ENCODE peak calls at places on chromosomes 4 and X, in five cellular contexts. U, Z, F, A and R are unnamed samples.

GRCh38 chr4:93835929-93836328 is 7.4 kb downstream of the ATOH1 start:
- DNase-seq in U (no peak), Z (no peak), F (no peak), A (no peak), R (no peak)

GRCh38 chr4:142801966-142802365 is 44.1 kb downstream of the INPP4B start:
- DNase-seq in U (no peak), Z (no peak), F (no peak), A (no peak), R (no peak)

GRCh38 chrX:111648802-111649201 is 32.2 kb upstream of the ALG13 start:
- DNase-seq in U (no peak), Z (no peak), F (no peak), A (no peak), R (no peak)

GRCh38 chrX:12779534-12779933 is 11.7 kb upstream of the PRPS2 start:
- DNase-seq in U (no peak), Z (no peak), F (no peak), A (no peak), R (no peak)

GRCh38 chr4:8844976-8845690 is 26.5 kb downstream of the HMX1 start:
- DNase-seq in U (no peak), Z (no peak), F (no peak), A (no peak), R (peak; percentile 32)

GRCh38 chrX:13387656-13388421 is 68.0 kb upstream of the ATXN3L start:
- DNase-seq in U (no peak), Z (no peak), F (no peak), A (no peak), R (no peak)

GRCh38 chrX:40108959-40109287 is 11.2 kb upstream of the BCOR start:
- DNase-seq in U (peak; percentile 27), Z (no peak), F (peak; percentile 80), A (peak; percentile 62), R (no peak)

GRCh38 chr4:13905543-13905942 is 278.0 kb upstream of the BOD1L1 start:
- DNase-seq in U (no peak), Z (no peak), F (no peak), A (no peak), R (no peak)

GRCh38 chr4:173151496-173151895 is 17.1 kb upstream of the GALNT7 start:
- DNase-seq in U (no peak), Z (no peak), F (no peak), A (no peak), R (no peak)

GRCh38 chr4:161143375-161143774 is 1020.4 kb downstream of the FSTL5 start:
- DNase-seq in U (no peak), Z (no peak), F (no peak), A (no peak), R (no peak)

GRCh38 chr4:133129237-133129636 is 19.9 kb upstream of the PCDH10 start:
- DNase-seq in U (no peak), Z (no peak), F (no peak), A (no peak), R (no peak)

GRCh38 chr4:176792348-176793059 is at the start of gene VEGFC:
- DNase-seq in U (peak; percentile 70), Z (peak; percentile 44), F (peak; percentile 87), A (no peak), R (peak; percentile 64)

GRCh38 chrX:103520391-103520790 is 1.1 kb upstream of the RAB40A start:
- DNase-seq in U (no peak), Z (no peak), F (no peak), A (no peak), R (peak; percentile 10)

GRCh38 chr4:7045553-7045952 is 2.4 kb downstream of the TADA2B start:
- DNase-seq in U (no peak), Z (no peak), F (no peak), A (no peak), R (no peak)

GRCh38 chr4:178937130-178937529 is 1494.9 kb upstream of the AGA start:
- DNase-seq in U (no peak), Z (no peak), F (no peak), A (no peak), R (peak; percentile 10)

GRCh38 chr4:48081196-48081595 is 52.9 kb downstream of the TXK start:
- DNase-seq in U (no peak), Z (no peak), F (no peak), A (no peak), R (no peak)

GRCh38 chr4:41746440-41747229 is 1.9 kb downstream of the PHOX2B start:
- DNase-seq in U (peak; percentile 32), Z (no peak), F (no peak), A (no peak), R (no peak)

GRCh38 chr4:14767142-14767541 is 235.1 kb upstream of the CPEB2 start:
- DNase-seq in U (no peak), Z (no peak), F (no peak), A (no peak), R (no peak)

GRCh38 chr4:150415213-150415612 is 166.7 kb upstream of the MAB21L2 start:
- DNase-seq in U (no peak), Z (no peak), F (no peak), A (no peak), R (no peak)

GRCh38 chr4:22237155-22237751 is 278.6 kb downstream of the ADGRA3 start:
- DNase-seq in U (peak; percentile 91), Z (no peak), F (peak; percentile 47), A (no peak), R (peak; percentile 5)

GRCh38 chr4:119653990-119654389 is 25.4 kb upstream of the PDE5A start:
- DNase-seq in U (no peak), Z (no peak), F (no peak), A (no peak), R (no peak)

GRCh38 chr4:167854881-167855280 is 237.5 kb upstream of the ANXA10 start:
- DNase-seq in U (no peak), Z (no peak), F (no peak), A (no peak), R (no peak)

GRCh38 chr4:138452823-138453222 is 210.7 kb upstream of the SLC7A11 start:
- DNase-seq in U (no peak), Z (no peak), F (no peak), A (no peak), R (no peak)

GRCh38 chr4:6204871-6205583 is 4.7 kb upstream of the JAKMIP1 start:
- DNase-seq in U (no peak), Z (no peak), F (no peak), A (no peak), R (no peak)

GRCh38 chr4:123055943-123056342 is 133.5 kb upstream of the NUDT6 start:
- DNase-seq in U (no peak), Z (no peak), F (no peak), A (no peak), R (no peak)

GRCh38 chrX:40746536-40746935 is 11.2 kb upstream of the MED14 start:
- DNase-seq in U (no peak), Z (no peak), F (no peak), A (peak; percentile 80), R (peak; percentile 18)

GRCh38 chr4:8170341-8170740 is 11.7 kb upstream of the ABLIM2 start:
- DNase-seq in U (no peak), Z (no peak), F (no peak), A (no peak), R (no peak)

GRCh38 chrX:28586291-28586690 is 955 bp upstream of the IL1RAPL1 start:
- DNase-seq in U (peak; percentile 38), Z (no peak), F (peak; percentile 64), A (no peak), R (peak; percentile 51)

GRCh38 chrX:149909324-149910177 is 19.8 kb upstream of the HSFX4 start:
- DNase-seq in U (no peak), Z (no peak), F (no peak), A (no peak), R (no peak)

GRCh38 chr4:16513876-16514275 is 287.6 kb upstream of the TAPT1 start:
- DNase-seq in U (no peak), Z (no peak), F (no peak), A (no peak), R (no peak)

GRCh38 chrX:107826286-107827136 is 845 bp downstream of the MID2 start:
- DNase-seq in U (peak; percentile 48), Z (no peak), F (peak; percentile 70), A (peak; percentile 6), R (peak; percentile 21)

GRCh38 chr4:3452376-3452775 is 10.6 kb downstream of the HGFAC start:
- DNase-seq in U (peak; percentile 48), Z (no peak), F (peak; percentile 44), A (no peak), R (no peak)